ENCODE peak calls at places on chromosomes 1 and 21, in four cellular contexts. F is K562, B is HepG2, V is GM12878. N is an unnamed sample.

GRCh38 chr1:20640183-20640597 is 6.9 kb downstream of the PINK1 start:
- DNase-seq in V (peak; percentile 11), F (peak; percentile 71), B (peak; percentile 39), N (peak; percentile 64)

GRCh38 chr1:61183471-61184034 is 101.2 kb downstream of the NFIA start:
- DNase-seq in V (no peak), F (peak; percentile 48), B (peak; percentile 94), N (no peak)

GRCh38 chr1:31798433-31799195 is 17.2 kb downstream of the SPOCD1 start:
- DNase-seq in V (no peak), B (peak; percentile 16), F (no peak), N (no peak)

GRCh38 chr1:95041491-95042165 is 31.1 kb downstream of the ALG14 start:
- DNase-seq in B (peak; percentile 74), F (peak; percentile 19), V (no peak), N (no peak)

GRCh38 chr1:231390071-231390470 is 32.0 kb downstream of the EGLN1 start:
- DNase-seq in V (no peak), F (no peak), B (no peak), N (no peak)

GRCh38 chr1:183276386-183276785 is 90.3 kb downstream of the LAMC2 start:
- DNase-seq in B (no peak), V (no peak), F (no peak), N (no peak)

GRCh38 chr21:37463083-37463780 is 96.7 kb downstream of the DYRK1A start:
- DNase-seq in B (peak; percentile 32), F (peak; percentile 51), V (peak; percentile 12), N (no peak)

GRCh38 chr1:80047791-80048190 is 1041.3 kb upstream of the ADGRL4 start:
- DNase-seq in V (no peak), B (no peak), F (no peak), N (no peak)

GRCh38 chr21:31724552-31724951 is 7.4 kb downstream of the SCAF4 start:
- DNase-seq in V (no peak), B (no peak), F (no peak), N (no peak)

DNA sequence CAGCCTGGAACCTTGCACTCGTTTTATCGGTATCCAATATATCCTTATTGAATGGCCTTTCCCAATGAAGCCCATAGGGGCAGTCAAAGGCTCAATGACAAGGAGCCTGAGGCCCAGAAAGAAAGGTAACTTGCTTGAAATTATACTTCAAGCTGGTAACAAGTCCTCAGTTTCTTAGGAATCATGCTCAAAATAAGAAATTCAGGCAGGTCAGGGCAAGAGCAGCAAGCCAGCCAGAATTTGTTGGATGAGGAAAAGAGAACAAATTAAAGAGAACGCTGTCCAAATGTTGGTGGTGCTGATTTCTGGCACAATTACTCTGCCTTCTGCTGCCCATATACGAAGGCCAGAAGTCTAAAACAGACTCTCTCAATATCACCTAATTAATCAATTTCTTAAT is 77.6 kb downstream of the DDX20 start:
- DNase-seq in B (no peak), F (no peak), V (no peak), N (no peak)
- TF ChIP-seq CREM in B (no peak), F (no peak), V (no peak), N (no peak)

GRCh38 chr1:59349101-59349500 is 52.2 kb downstream of the FGGY start:
- DNase-seq in F (no peak), B (no peak), V (no peak), N (no peak)
- TF ChIP-seq CREM in F (no peak), B (no peak), V (no peak), N (no peak)

DNA sequence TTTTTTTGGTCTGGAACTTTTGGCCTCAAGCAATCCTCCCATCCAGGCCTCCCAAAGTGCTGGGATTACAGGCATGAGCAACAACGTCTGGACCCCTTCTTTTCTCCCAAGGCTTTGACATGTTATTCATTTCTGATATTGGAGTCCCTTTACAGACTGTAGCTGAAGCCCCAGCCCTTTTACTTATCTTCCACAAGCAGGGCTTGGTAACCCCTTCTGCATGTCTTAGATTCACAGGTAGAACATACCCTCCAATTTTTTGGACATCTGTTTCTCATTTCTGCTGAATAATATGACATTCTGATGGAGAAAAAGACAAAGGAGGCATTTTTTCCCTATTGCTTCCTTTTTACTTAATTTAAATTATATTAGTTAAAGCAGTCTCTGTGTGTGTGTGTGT is 39.2 kb upstream of the RGS21 start:
- DNase-seq in V (no peak), F (no peak), B (no peak), N (no peak)
- TF ChIP-seq CREM in V (no peak), F (no peak), B (no peak), N (no peak)

GRCh38 chr21:39659070-39659815 is 46.5 kb downstream of the B3GALT5 start:
- DNase-seq in F (no peak), B (no peak), V (no peak), N (no peak)

GRCh38 chr21:39661121-39661520 is 48.4 kb downstream of the B3GALT5 start:
- DNase-seq in B (no peak), V (no peak), F (no peak), N (no peak)

GRCh38 chr21:39661740-39662139 is 49.0 kb downstream of the B3GALT5 start:
- DNase-seq in F (no peak), V (no peak), B (no peak), N (no peak)

GRCh38 chr21:39660596-39660995 is 47.9 kb downstream of the B3GALT5 start:
- DNase-seq in V (no peak), B (no peak), F (no peak), N (no peak)

DNA sequence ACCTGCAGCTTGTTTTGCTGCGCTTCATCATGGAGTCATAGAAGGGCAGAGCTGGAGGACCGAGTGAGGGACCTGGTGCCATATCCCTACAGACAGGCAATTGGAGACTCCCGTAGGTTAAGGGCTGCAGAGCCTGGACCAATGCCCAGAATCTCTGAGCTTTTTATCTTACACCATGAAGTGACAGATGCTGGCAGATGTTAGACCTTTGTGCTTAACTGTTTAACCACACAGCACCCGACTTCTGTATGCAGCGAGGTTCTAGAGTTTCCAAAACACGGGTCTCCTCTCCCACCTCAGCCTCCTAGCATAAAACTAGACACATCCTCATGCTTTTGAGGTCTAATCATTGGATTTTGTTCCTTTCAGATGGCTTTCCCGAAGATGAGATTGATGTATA is 47.5 kb downstream of the B3GALT5 start:
- DNase-seq in F (no peak), B (no peak), V (no peak), N (no peak)
- TF ChIP-seq CREM in F (no peak), B (no peak), V (no peak), N (no peak)

GRCh38 chr21:21165063-21165645 is 166.9 kb downstream of the NCAM2 start:
- DNase-seq in F (no peak), V (no peak), B (no peak), N (no peak)

GRCh38 chr21:21159253-21159899 is 161.2 kb downstream of the NCAM2 start:
- DNase-seq in V (no peak), F (no peak), B (no peak), N (no peak)

GRCh38 chr21:21158376-21158918 is 160.2 kb downstream of the NCAM2 start:
- DNase-seq in V (no peak), F (no peak), B (no peak), N (no peak)

GRCh38 chr21:21163904-21164303 is 165.7 kb downstream of the NCAM2 start:
- DNase-seq in F (peak; percentile 48), V (no peak), B (peak; percentile 26), N (peak; percentile 29)
- TF ChIP-seq CREM in F (no peak), V (no peak), B (no peak), N (no peak)

GRCh38 chr1:214637722-214638473 is 34.9 kb downstream of the CENPF start:
- DNase-seq in B (peak; percentile 15), F (no peak), V (no peak), N (no peak)
- TF ChIP-seq CREM in B (no peak), F (no peak), V (no peak), N (no peak)

DNA sequence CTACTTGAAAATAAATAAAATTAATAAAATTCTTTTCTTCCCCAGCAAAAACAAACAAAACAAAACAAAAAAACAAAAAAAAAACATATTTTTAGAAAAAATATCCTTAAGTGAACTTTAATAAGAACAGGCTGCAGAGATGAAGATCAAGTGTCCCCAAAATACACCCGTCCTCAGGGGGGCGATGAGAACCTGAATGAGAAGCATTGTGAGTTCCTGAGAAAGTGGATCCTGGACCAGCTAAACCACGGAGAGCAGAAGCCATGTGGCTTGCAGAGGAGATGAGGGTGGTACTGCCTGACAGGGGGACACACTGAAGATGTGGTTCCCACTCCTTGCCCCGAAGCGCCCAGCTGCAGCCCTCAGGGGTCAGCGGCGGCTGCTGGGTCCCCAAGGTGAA is 89.3 kb downstream of the ITPKB start:
- DNase-seq in V (no peak), F (peak; percentile 54), B (no peak), N (peak; percentile 40)
- TF ChIP-seq CREM in V (no peak), F (no peak), B (no peak), N (no peak)

GRCh38 chr1:154851392-154852177 is 18.5 kb downstream of the KCNN3 start:
- DNase-seq in V (no peak), F (peak; percentile 43), B (no peak), N (peak; percentile 58)
- TF ChIP-seq CREM in V (no peak), F (no peak), B (no peak), N (no peak)